ENCODE peak calls at places on chromosome 19, in five cellular contexts. One of them, this sample, is unnamed.

GRCh38 chr19:46271488-46272197 is 25.2 kb upstream of the HIF3A start:
- DNase-seq in CD4-positive, alpha-beta T cell: no peak
- DNase-seq in cardiac muscle cell: peak
- DNase-seq in mucosa of descending colon: no peak
- DNase-seq in fibroblast of lung: no peak
- DNase-seq in this sample: peak

GRCh38 chr19:15869109-15869555 is 28.7 kb downstream of the CYP4F2 start:
- DNase-seq in cardiac muscle cell: peak
- DNase-seq in fibroblast of lung: peak
- DNase-seq in mucosa of descending colon: no peak
- DNase-seq in CD4-positive, alpha-beta T cell: peak
- DNase-seq in this sample: peak

GRCh38 chr19:29662604-29663404 is 2.5 kb upstream of the PLEKHF1 start:
- DNase-seq in fibroblast of lung: peak
- DNase-seq in mucosa of descending colon: peak
- DNase-seq in cardiac muscle cell: peak
- DNase-seq in CD4-positive, alpha-beta T cell: no peak
- DNase-seq in this sample: peak

GRCh38 chr19:45791744-45792481 is 732 bp downstream of the DMWD start:
- DNase-seq in CD4-positive, alpha-beta T cell: no peak
- DNase-seq in cardiac muscle cell: no peak
- DNase-seq in fibroblast of lung: no peak
- DNase-seq in mucosa of descending colon: no peak
- DNase-seq in this sample: no peak

GRCh38 chr19:35296644-35297514 is 4.9 kb downstream of the MAG start:
- DNase-seq in CD4-positive, alpha-beta T cell: no peak
- DNase-seq in fibroblast of lung: no peak
- DNase-seq in mucosa of descending colon: no peak
- DNase-seq in cardiac muscle cell: no peak
- DNase-seq in this sample: no peak

GRCh38 chr19:50203281-50204080 is at the start of gene MYH14:
- DNase-seq in mucosa of descending colon: peak
- DNase-seq in CD4-positive, alpha-beta T cell: no peak
- DNase-seq in cardiac muscle cell: peak
- DNase-seq in fibroblast of lung: no peak
- DNase-seq in this sample: no peak

GRCh38 chr19:58558066-58558622 is at the start of gene UBE2M:
- DNase-seq in fibroblast of lung: no peak
- DNase-seq in cardiac muscle cell: no peak
- DNase-seq in CD4-positive, alpha-beta T cell: peak
- DNase-seq in mucosa of descending colon: peak
- DNase-seq in this sample: peak

GRCh38 chr19:18943465-18943864 is 2.4 kb upstream of the HOMER3 start:
- DNase-seq in mucosa of descending colon: no peak
- DNase-seq in CD4-positive, alpha-beta T cell: no peak
- DNase-seq in fibroblast of lung: no peak
- DNase-seq in cardiac muscle cell: no peak
- DNase-seq in this sample: no peak

GRCh38 chr19:19064811-19065745 is 1.3 kb downstream of the SLC25A42 start:
- DNase-seq in CD4-positive, alpha-beta T cell: no peak
- DNase-seq in mucosa of descending colon: no peak
- DNase-seq in cardiac muscle cell: peak
- DNase-seq in fibroblast of lung: no peak
- DNase-seq in this sample: no peak

GRCh38 chr19:6500837-6501739 is 1.0 kb downstream of the TUBB4A start:
- DNase-seq in CD4-positive, alpha-beta T cell: no peak
- DNase-seq in fibroblast of lung: no peak
- DNase-seq in mucosa of descending colon: no peak
- DNase-seq in cardiac muscle cell: no peak
- DNase-seq in this sample: no peak

GRCh38 chr19:29779921-29780320 is 31.9 kb upstream of the CCNE1 start:
- DNase-seq in cardiac muscle cell: no peak
- DNase-seq in CD4-positive, alpha-beta T cell: no peak
- DNase-seq in fibroblast of lung: no peak
- DNase-seq in mucosa of descending colon: no peak
- DNase-seq in this sample: no peak

GRCh38 chr19:23062921-23063320 is 53.9 kb upstream of the ZNF730 start:
- DNase-seq in fibroblast of lung: no peak
- DNase-seq in CD4-positive, alpha-beta T cell: no peak
- DNase-seq in cardiac muscle cell: no peak
- DNase-seq in mucosa of descending colon: no peak
- DNase-seq in this sample: no peak

GRCh38 chr19:19948800-19949199 is 48.1 kb downstream of the ZNF93 start:
- DNase-seq in mucosa of descending colon: no peak
- DNase-seq in cardiac muscle cell: no peak
- DNase-seq in fibroblast of lung: no peak
- DNase-seq in CD4-positive, alpha-beta T cell: no peak
- DNase-seq in this sample: no peak

GRCh38 chr19:47547175-47547574 is 25.8 kb downstream of the ZNF541 start:
- DNase-seq in fibroblast of lung: no peak
- DNase-seq in mucosa of descending colon: no peak
- DNase-seq in CD4-positive, alpha-beta T cell: no peak
- DNase-seq in cardiac muscle cell: no peak
- DNase-seq in this sample: no peak

GRCh38 chr19:12611361-12611699 is 610 bp downstream of the ZNF791 start:
- DNase-seq in fibroblast of lung: peak
- DNase-seq in mucosa of descending colon: peak
- DNase-seq in cardiac muscle cell: peak
- DNase-seq in CD4-positive, alpha-beta T cell: no peak
- DNase-seq in this sample: peak

GRCh38 chr19:16473875-16474397 is 2.2 kb upstream of the EPS15L1 start:
- DNase-seq in CD4-positive, alpha-beta T cell: no peak
- DNase-seq in cardiac muscle cell: no peak
- DNase-seq in mucosa of descending colon: no peak
- DNase-seq in fibroblast of lung: no peak
- DNase-seq in this sample: no peak

GRCh38 chr19:34500656-34501120 is 19.1 kb downstream of the WTIP start:
- DNase-seq in fibroblast of lung: no peak
- DNase-seq in mucosa of descending colon: no peak
- DNase-seq in CD4-positive, alpha-beta T cell: no peak
- DNase-seq in cardiac muscle cell: no peak
- DNase-seq in this sample: no peak

GRCh38 chr19:44847144-44848035 is 1.3 kb downstream of the NECTIN2 start:
- DNase-seq in mucosa of descending colon: peak
- DNase-seq in cardiac muscle cell: peak
- DNase-seq in CD4-positive, alpha-beta T cell: no peak
- DNase-seq in fibroblast of lung: peak
- DNase-seq in this sample: peak

GRCh38 chr19:2325261-2326046 is 2.9 kb downstream of the LSM7 start:
- DNase-seq in mucosa of descending colon: peak
- DNase-seq in CD4-positive, alpha-beta T cell: no peak
- DNase-seq in fibroblast of lung: no peak
- DNase-seq in cardiac muscle cell: no peak
- DNase-seq in this sample: no peak

GRCh38 chr19:41897181-41897580 is 14.2 kb downstream of the ARHGEF1 start:
- DNase-seq in mucosa of descending colon: no peak
- DNase-seq in CD4-positive, alpha-beta T cell: no peak
- DNase-seq in fibroblast of lung: no peak
- DNase-seq in cardiac muscle cell: no peak
- DNase-seq in this sample: no peak

GRCh38 chr19:41897820-41898219 is 14.8 kb downstream of the ARHGEF1 start:
- DNase-seq in cardiac muscle cell: no peak
- DNase-seq in mucosa of descending colon: no peak
- DNase-seq in CD4-positive, alpha-beta T cell: no peak
- DNase-seq in fibroblast of lung: no peak
- DNase-seq in this sample: no peak

GRCh38 chr19:41894350-41894749 is 11.4 kb downstream of the ARHGEF1 start:
- DNase-seq in CD4-positive, alpha-beta T cell: no peak
- DNase-seq in fibroblast of lung: no peak
- DNase-seq in cardiac muscle cell: no peak
- DNase-seq in mucosa of descending colon: no peak
- DNase-seq in this sample: no peak

GRCh38 chr19:41896581-41896942 is 13.6 kb downstream of the ARHGEF1 start:
- DNase-seq in fibroblast of lung: no peak
- DNase-seq in CD4-positive, alpha-beta T cell: no peak
- DNase-seq in mucosa of descending colon: no peak
- DNase-seq in cardiac muscle cell: no peak
- DNase-seq in this sample: no peak

DNA sequence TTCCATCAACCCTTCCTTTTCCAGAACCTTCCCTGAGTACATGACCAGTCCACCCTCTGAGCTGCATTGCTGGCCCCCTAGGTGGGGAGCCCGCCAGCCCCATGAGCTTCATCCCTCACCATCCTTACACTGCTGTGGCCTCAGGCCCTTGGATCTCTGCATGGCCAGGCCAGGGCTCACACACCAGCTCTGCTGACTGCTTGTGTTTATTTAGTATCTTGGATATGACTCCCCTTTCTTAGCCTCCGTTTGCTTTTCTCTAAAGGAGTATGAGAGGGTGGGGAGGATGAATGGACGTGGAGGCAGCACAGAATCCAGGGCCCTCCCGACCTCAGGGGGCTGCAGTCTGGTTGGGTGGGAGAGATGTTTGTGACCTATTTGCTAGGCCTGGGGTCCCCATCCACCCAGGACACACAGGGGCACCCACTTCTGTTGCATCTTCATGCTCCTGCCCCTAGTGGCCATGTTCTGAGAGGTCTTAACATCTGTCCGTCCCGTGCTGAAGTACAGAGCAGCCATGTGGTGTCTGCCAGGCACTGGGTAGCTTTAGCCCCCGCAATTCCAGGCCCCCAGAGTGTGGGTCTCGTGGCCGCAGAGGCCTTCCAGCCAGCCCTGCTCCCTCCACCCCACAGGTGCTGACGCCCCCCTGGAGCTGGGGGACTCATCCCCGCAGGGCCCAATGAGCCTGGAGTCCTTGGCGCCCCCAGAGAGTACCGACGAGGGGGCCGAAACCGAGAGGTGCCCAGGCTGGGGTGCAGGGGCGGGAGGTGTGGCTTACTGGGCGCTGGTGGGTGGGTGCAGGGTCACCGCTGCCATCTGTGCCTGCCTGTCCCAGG is 13.0 kb downstream of the ARHGEF1 start:
- DNase-seq in fibroblast of lung: no peak
- DNase-seq in mucosa of descending colon: no peak
- DNase-seq in CD4-positive, alpha-beta T cell: no peak
- DNase-seq in cardiac muscle cell: no peak
- DNase-seq in this sample: no peak
- TF ChIP-seq CTCF in fibroblast of lung: peak
- TF ChIP-seq CTCF in mucosa of descending colon: no peak
- TF ChIP-seq CTCF in CD4-positive, alpha-beta T cell: no peak
- TF ChIP-seq CTCF in cardiac muscle cell: peak
- TF ChIP-seq CTCF in this sample: peak

GRCh38 chr19:14576363-14576762 is 4.5 kb upstream of the NDUFB7 start:
- DNase-seq in mucosa of descending colon: no peak
- DNase-seq in cardiac muscle cell: no peak
- DNase-seq in CD4-positive, alpha-beta T cell: no peak
- DNase-seq in fibroblast of lung: no peak
- DNase-seq in this sample: no peak

GRCh38 chr19:14570864-14571527 is 870 bp downstream of the NDUFB7 start:
- DNase-seq in CD4-positive, alpha-beta T cell: no peak
- DNase-seq in cardiac muscle cell: no peak
- DNase-seq in fibroblast of lung: no peak
- DNase-seq in mucosa of descending colon: peak
- DNase-seq in this sample: no peak

GRCh38 chr19:14567079-14567478 is 4.8 kb downstream of the NDUFB7 start:
- DNase-seq in CD4-positive, alpha-beta T cell: no peak
- DNase-seq in mucosa of descending colon: no peak
- DNase-seq in fibroblast of lung: no peak
- DNase-seq in cardiac muscle cell: no peak
- DNase-seq in this sample: no peak

GRCh38 chr19:14575428-14575980 is 3.6 kb upstream of the NDUFB7 start:
- DNase-seq in cardiac muscle cell: no peak
- DNase-seq in fibroblast of lung: no peak
- DNase-seq in CD4-positive, alpha-beta T cell: no peak
- DNase-seq in mucosa of descending colon: no peak
- DNase-seq in this sample: no peak

DNA sequence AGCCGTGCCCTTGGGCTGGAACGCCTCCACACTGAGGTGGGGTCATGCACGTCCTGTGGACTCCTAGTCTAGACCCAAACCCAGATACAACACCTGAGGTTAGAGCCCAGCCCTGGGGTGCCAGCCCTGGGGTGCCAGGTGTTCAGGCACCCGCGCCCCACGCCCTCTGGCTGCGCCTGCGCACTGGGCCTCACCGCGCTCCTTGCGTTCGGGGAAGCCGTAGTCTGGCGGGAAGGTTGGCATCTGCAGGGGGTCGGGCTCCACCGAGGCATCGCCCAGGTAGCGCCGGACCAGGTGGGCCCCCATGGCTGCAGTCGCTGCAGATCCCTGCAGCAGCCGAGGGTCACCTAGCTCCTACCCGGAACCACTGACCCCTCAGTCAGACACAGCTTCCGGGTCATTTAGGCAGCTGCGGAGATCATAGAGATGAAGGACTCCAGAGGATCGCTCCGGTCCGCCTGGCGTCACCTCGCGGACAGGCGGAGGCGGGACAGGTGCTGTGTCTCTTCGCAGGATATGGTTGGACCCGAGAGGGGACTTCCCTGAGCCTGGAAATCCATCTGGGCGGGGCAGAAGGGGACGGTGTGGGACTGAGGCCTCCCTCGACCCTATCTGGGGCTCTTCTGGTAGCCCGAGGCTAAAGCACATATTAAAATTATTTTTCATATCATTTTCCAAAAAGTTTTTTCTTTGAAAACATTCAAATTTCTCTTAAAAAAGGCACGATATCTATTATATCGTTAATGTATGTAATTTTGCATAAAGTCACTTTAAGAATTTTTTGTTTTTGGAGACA is at the start of gene NDUFB7:
- DNase-seq in cardiac muscle cell: peak
- DNase-seq in fibroblast of lung: peak
- DNase-seq in mucosa of descending colon: peak
- DNase-seq in CD4-positive, alpha-beta T cell: peak
- DNase-seq in this sample: peak
- TF ChIP-seq CTCF in cardiac muscle cell: peak
- TF ChIP-seq CTCF in fibroblast of lung: peak
- TF ChIP-seq CTCF in mucosa of descending colon: peak
- TF ChIP-seq CTCF in CD4-positive, alpha-beta T cell: peak
- TF ChIP-seq CTCF in this sample: peak

DNA sequence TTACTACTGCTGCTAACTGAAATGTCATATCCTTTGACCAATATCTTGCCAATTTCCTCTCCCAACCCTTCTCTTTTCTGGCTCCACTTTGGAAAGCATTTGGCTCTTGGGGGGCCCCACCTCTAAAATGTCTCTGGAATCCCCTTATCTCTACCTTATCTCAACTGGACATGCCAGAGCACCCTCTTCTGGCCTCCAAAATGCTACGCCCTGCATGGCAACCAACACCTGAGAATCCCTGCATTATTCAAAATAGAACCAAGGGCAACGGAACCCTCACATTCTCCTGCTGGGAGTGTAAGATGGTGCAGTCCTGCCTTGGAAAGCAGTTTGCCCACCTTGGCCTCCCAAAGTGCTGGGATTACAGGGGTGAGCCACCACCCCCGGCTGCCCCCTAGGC is 35.3 kb downstream of the CERS4 start:
- DNase-seq in mucosa of descending colon: no peak
- DNase-seq in cardiac muscle cell: no peak
- DNase-seq in CD4-positive, alpha-beta T cell: no peak
- DNase-seq in fibroblast of lung: no peak
- DNase-seq in this sample: no peak
- TF ChIP-seq CTCF in mucosa of descending colon: no peak
- TF ChIP-seq CTCF in cardiac muscle cell: no peak
- TF ChIP-seq CTCF in CD4-positive, alpha-beta T cell: no peak
- TF ChIP-seq CTCF in fibroblast of lung: no peak
- TF ChIP-seq CTCF in this sample: no peak

DNA sequence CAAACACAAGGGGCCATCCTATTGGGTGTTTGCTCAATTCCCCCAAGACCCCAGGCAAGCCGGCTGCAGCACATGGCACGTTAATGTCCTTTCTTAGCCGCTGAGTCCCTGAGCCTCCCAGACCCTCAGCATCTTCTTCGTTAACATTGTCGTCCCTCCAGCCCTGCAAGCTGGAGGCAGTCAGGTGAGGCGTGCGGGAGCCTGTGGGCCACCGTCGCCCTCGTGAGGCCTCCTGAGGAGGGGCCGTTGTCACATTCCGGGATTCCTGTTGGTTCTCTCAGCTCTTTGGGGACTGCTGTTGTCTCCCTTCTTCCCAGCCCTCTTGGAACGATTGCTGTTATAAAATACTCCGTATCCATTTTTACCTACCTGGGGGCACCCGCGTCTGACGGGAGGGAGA is 140.6 kb downstream of the KDM4B start:
- DNase-seq in cardiac muscle cell: no peak
- DNase-seq in mucosa of descending colon: no peak
- DNase-seq in CD4-positive, alpha-beta T cell: no peak
- DNase-seq in fibroblast of lung: no peak
- DNase-seq in this sample: no peak
- TF ChIP-seq CTCF in cardiac muscle cell: no peak
- TF ChIP-seq CTCF in mucosa of descending colon: no peak
- TF ChIP-seq CTCF in CD4-positive, alpha-beta T cell: no peak
- TF ChIP-seq CTCF in fibroblast of lung: no peak
- TF ChIP-seq CTCF in this sample: no peak